ENCODE peak calls at places on chromosomes 6 and 20, in ten cellular contexts. J is GM10248; Z is thoracic aorta; D is CD4-positive, alpha-beta T cell; U is neural progenitor cell; A is endothelial cell; W is kidney epithelial cell; I is MM.1S; N is psoas muscle; G is left lung. L is an unnamed sample.
A peak's percentile ranks its signal among the peaks of the same experiment; 100 is the strongest.

GRCh38 chr20:51622004-51622874 is 79.7 kb upstream of the NFATC2 start:
- DNase-seq in J (no peak), Z (no peak), D (no peak), U (peak; percentile 37), A (no peak), W (no peak), I (no peak), N (no peak), G (no peak), L (no peak)

GRCh38 chr6:17703256-17703694 is 3.5 kb downstream of the NUP153 start:
- DNase-seq in J (no peak), Z (peak; percentile 18), D (no peak), U (no peak), A (no peak), W (no peak), I (no peak), N (no peak), G (no peak), L (no peak)

GRCh38 chr20:24917056-24917455 is 32.0 kb upstream of the CST7 start:
- DNase-seq in J (no peak), Z (no peak), D (no peak), U (no peak), A (no peak), W (no peak), I (no peak), N (no peak), G (no peak), L (no peak)

GRCh38 chr6:79810153-79810806 is 137.1 kb downstream of the ELOVL4 start:
- DNase-seq in J (no peak), Z (no peak), D (no peak), U (peak; percentile 92), A (no peak), W (no peak), I (no peak), N (no peak), G (no peak), L (no peak)

GRCh38 chr6:119207973-119208725 is 129.7 kb upstream of the FAM184A start:
- DNase-seq in J (no peak), Z (no peak), D (no peak), U (no peak), A (no peak), W (no peak), I (no peak), N (no peak), G (no peak), L (no peak)

GRCh38 chr6:154614101-154614500 is 103.6 kb upstream of the CNKSR3 start:
- DNase-seq in J (no peak), Z (no peak), D (no peak), U (no peak), A (no peak), W (no peak), I (no peak), N (no peak), G (no peak), L (no peak)

GRCh38 chr20:52047811-52048302 is 143.7 kb downstream of the ZFP64 start:
- DNase-seq in J (no peak), Z (no peak), D (no peak), U (peak; percentile 57), A (no peak), W (peak; percentile 28), I (no peak), N (no peak), G (no peak), L (no peak)

GRCh38 chr6:1231941-1232340 is 80.0 kb upstream of the FOXQ1 start:
- DNase-seq in J (no peak), Z (no peak), D (no peak), U (no peak), A (no peak), W (peak; percentile 29), I (no peak), N (no peak), G (no peak), L (no peak)

GRCh38 chr6:141418076-141418475 is 714.6 kb upstream of the GJE1 start:
- DNase-seq in J (no peak), Z (no peak), D (no peak), U (no peak), A (no peak), W (no peak), I (no peak), N (no peak), G (no peak), L (no peak)

GRCh38 chr6:107816818-107817217 is 7.3 kb downstream of the SCML4 start:
- DNase-seq in J (no peak), Z (no peak), D (no peak), U (no peak), A (no peak), W (no peak), I (no peak), N (no peak), G (no peak), L (no peak)

GRCh38 chr6:121435444-121436069 is at the start of gene GJA1:
- DNase-seq in J (no peak), Z (peak; percentile 31), D (no peak), U (peak; percentile 78), A (peak; percentile 41), W (peak; percentile 56), I (peak; percentile 83), N (no peak), G (peak; percentile 54), L (no peak)

GRCh38 chr6:33313709-33314514 is at the start of gene TAPBP:
- DNase-seq in J (peak; percentile 90), Z (no peak), D (peak; percentile 76), U (peak; percentile 50), A (peak; percentile 49), W (no peak), I (peak; percentile 87), N (peak; percentile 76), G (peak; percentile 63), L (no peak)

GRCh38 chr6:73514746-73515110 is 6.1 kb downstream of the EEF1A1 start:
- DNase-seq in J (no peak), Z (no peak), D (no peak), U (no peak), A (no peak), W (no peak), I (no peak), N (no peak), G (no peak), L (no peak)

GRCh38 chr20:3753098-3753497 is 14.5 kb downstream of the ADISSP start:
- DNase-seq in J (peak; percentile 82), Z (peak; percentile 25), D (peak; percentile 58), U (peak; percentile 85), A (peak; percentile 76), W (no peak), I (no peak), N (no peak), G (no peak), L (no peak)

GRCh38 chr20:25991756-25992130 is 295.1 kb upstream of the ZNF337 start:
- DNase-seq in J (no peak), Z (no peak), D (no peak), U (no peak), A (no peak), W (no peak), I (no peak), N (no peak), G (no peak), L (no peak)

GRCh38 chr20:43938932-43939761 is 24.5 kb downstream of the TOX2 start:
- DNase-seq in J (no peak), Z (peak; percentile 71), D (no peak), U (no peak), A (no peak), W (peak; percentile 98), I (peak; percentile 5), N (peak; percentile 63), G (peak; percentile 83), L (no peak)

GRCh38 chr20:33838035-33838864 is 27.1 kb downstream of the CHMP4B start:
- DNase-seq in J (no peak), Z (no peak), D (no peak), U (peak; percentile 16), A (no peak), W (no peak), I (peak; percentile 74), N (no peak), G (no peak), L (no peak)
- TF ChIP-seq CTCF in J (peak; percentile 32), Z (no peak), D (no peak), U (peak; percentile 24), A (no peak), W (no peak), I (peak; percentile 63), N (no peak), G (no peak), L (peak; percentile 37)

GRCh38 chr6:31805939-31806469 is 762 bp downstream of the LSM2 start:
- DNase-seq in J (no peak), Z (no peak), D (no peak), U (no peak), A (no peak), W (no peak), I (no peak), N (no peak), G (no peak), L (peak; percentile 22)

GRCh38 chr6:31811645-31812044 is 3.4 kb downstream of the HSPA1L start:
- DNase-seq in J (no peak), Z (no peak), D (no peak), U (no peak), A (no peak), W (no peak), I (no peak), N (no peak), G (no peak), L (no peak)

DNA sequence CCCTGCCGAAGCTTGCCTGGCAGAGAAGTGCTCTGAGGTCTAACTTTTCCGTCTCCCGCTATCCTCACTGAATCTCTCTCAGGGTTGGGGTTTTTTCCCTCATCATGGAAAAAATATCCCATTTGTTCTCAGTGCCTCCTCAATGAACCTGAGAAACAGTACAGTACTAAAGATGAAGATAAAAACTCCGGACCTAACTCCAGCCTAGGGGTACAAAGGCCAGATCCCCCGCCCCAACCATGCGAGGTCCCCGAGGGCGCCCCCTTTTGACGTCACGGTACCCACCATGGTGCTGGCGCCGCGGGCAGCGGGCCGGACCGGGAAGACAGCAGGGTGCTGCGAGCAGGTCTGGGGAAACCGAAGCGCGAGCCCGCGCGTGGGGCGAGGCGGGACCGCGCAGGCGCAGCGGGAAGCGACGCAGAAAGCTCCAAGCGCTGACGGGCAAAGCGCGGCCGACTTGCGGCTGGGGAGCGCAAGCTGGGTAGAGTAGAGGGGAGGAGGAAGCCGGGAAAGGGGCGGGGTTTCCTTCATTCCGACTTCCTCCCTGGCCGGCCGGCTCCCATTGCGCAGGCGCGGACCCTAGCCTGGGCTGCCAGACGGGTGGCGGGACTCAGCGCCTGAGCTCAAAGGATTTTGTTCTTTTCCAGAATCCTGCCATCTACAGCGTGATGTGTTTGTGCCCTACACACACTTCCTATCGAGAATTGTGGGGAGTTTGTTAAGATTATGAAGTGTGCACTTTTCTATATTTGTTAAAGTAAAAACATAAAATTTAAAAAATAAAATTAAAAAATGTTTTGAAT is at the start of gene LSM2:
- DNase-seq in J (peak; percentile 100), Z (peak; percentile 93), D (peak; percentile 96), U (peak; percentile 99), A (peak; percentile 96), W (no peak), I (peak; percentile 93), N (peak; percentile 99), G (peak; percentile 98), L (peak; percentile 99)
- TF ChIP-seq CTCF in J (peak; percentile 39), Z (no peak), D (no peak), U (peak; percentile 54), A (peak; percentile 28), W (peak; percentile 32), I (peak; percentile 36), N (peak; percentile 19), G (peak; percentile 35), L (peak; percentile 71)

GRCh38 chr6:161618816-161619454 is 345.1 kb upstream of the AGPAT4 start:
- DNase-seq in J (no peak), Z (no peak), D (no peak), U (peak; percentile 78), A (peak; percentile 27), W (peak; percentile 5), I (peak; percentile 48), N (no peak), G (no peak), L (no peak)
- TF ChIP-seq CTCF in J (no peak), Z (no peak), D (no peak), U (peak; percentile 71), A (no peak), W (peak; percentile 53), I (peak; percentile 40), N (peak; percentile 51), G (no peak), L (peak; percentile 87)

GRCh38 chr6:23081701-23082100 is 512.3 kb downstream of the HDGFL1 start:
- DNase-seq in J (no peak), Z (no peak), D (no peak), U (peak; percentile 3), A (no peak), W (no peak), I (peak; percentile 36), N (no peak), G (no peak), L (no peak)
- TF ChIP-seq CTCF in J (no peak), Z (no peak), D (no peak), U (peak; percentile 49), A (no peak), W (peak; percentile 26), I (peak; percentile 24), N (no peak), G (no peak), L (peak; percentile 59)